ENCODE peak calls at places on chromosome 7, in five cellular contexts. G is CD4-positive, CD25-positive, alpha-beta regulatory T cell; A is SJSA1; B is mammary epithelial cell; I is CD4-positive, alpha-beta memory T cell. O is an unnamed sample.

GRCh38 chr7:116862234-116863167 is at the start of gene CAPZA2:
- DNase-seq in G (peak; percentile 96), A (peak; percentile 91), B (peak; percentile 89), I (peak; percentile 95), O (peak; percentile 90)

GRCh38 chr7:26646666-26647065 is 217.7 kb downstream of the SKAP2 start:
- DNase-seq in G (no peak), A (no peak), B (no peak), I (no peak), O (no peak)

GRCh38 chr7:151699920-151700319 is 177.0 kb downstream of the PRKAG2 start:
- DNase-seq in G (no peak), A (no peak), B (no peak), I (no peak), O (no peak)

GRCh38 chr7:125512373-125512772 is 582.7 kb upstream of the POT1 start:
- DNase-seq in G (no peak), A (no peak), B (no peak), I (no peak), O (no peak)

GRCh38 chr7:2440608-2441245 is 35.5 kb downstream of the GRIFIN start:
- DNase-seq in G (no peak), A (no peak), B (no peak), I (no peak), O (peak; percentile 68)

GRCh38 chr7:30708983-30709382 is 26.7 kb upstream of the CRHR2 start:
- DNase-seq in G (no peak), A (no peak), B (no peak), I (no peak), O (no peak)

GRCh38 chr7:101754432-101755159 is 62.8 kb upstream of the CUX1 start:
- DNase-seq in G (no peak), A (no peak), B (peak; percentile 45), I (no peak), O (no peak)

GRCh38 chr7:32921896-32922295 is 30.3 kb upstream of the KBTBD2 start:
- DNase-seq in G (no peak), A (no peak), B (no peak), I (no peak), O (no peak)

GRCh38 chr7:70669859-70670258 is 462.1 kb upstream of the GALNT17 start:
- DNase-seq in G (no peak), A (no peak), B (no peak), I (no peak), O (no peak)

GRCh38 chr7:128389085-128389814 is 20.5 kb downstream of the IMPDH1 start:
- DNase-seq in G (no peak), A (no peak), B (no peak), I (no peak), O (no peak)

GRCh38 chr7:51647931-51648351 is 331.3 kb upstream of the COBL start:
- DNase-seq in G (no peak), A (no peak), B (no peak), I (no peak), O (no peak)

GRCh38 chr7:116330961-116331360 is 120.6 kb downstream of the TES start:
- DNase-seq in G (no peak), A (no peak), B (no peak), I (no peak), O (no peak)

GRCh38 chr7:134153493-134154093 is 26.5 kb downstream of the LRGUK start:
- DNase-seq in G (no peak), A (no peak), B (no peak), I (no peak), O (no peak)

GRCh38 chr7:14747701-14748100 is 154.8 kb downstream of the DGKB start:
- DNase-seq in G (no peak), A (no peak), B (no peak), I (no peak), O (no peak)

GRCh38 chr7:35519971-35520809 is 174.7 kb downstream of the HERPUD2 start:
- DNase-seq in G (peak; percentile 51), A (peak; percentile 61), B (peak; percentile 42), I (peak; percentile 36), O (peak; percentile 64)

GRCh38 chr7:3267928-3268690 is 32.9 kb upstream of the SDK1 start:
- DNase-seq in G (no peak), A (peak; percentile 50), B (peak; percentile 55), I (no peak), O (no peak)

GRCh38 chr7:90178166-90178565 is 23.9 kb downstream of the STEAP1 start:
- DNase-seq in G (no peak), A (no peak), B (no peak), I (no peak), O (no peak)

GRCh38 chr7:114703677-114704076 is 218.2 kb upstream of the MDFIC start:
- DNase-seq in G (no peak), A (no peak), B (peak; percentile 1), I (no peak), O (no peak)

GRCh38 chr7:131231381-131232220 is 96.1 kb upstream of the MKLN1 start:
- DNase-seq in G (peak; percentile 74), A (no peak), B (no peak), I (peak; percentile 80), O (no peak)

GRCh38 chr7:81339946-81340345 is 421.1 kb upstream of the SEMA3C start:
- DNase-seq in G (no peak), A (no peak), B (no peak), I (no peak), O (no peak)

GRCh38 chr7:93902777-93903423 is 3.5 kb upstream of the GNGT1 start:
- DNase-seq in G (no peak), A (no peak), B (no peak), I (no peak), O (no peak)

DNA sequence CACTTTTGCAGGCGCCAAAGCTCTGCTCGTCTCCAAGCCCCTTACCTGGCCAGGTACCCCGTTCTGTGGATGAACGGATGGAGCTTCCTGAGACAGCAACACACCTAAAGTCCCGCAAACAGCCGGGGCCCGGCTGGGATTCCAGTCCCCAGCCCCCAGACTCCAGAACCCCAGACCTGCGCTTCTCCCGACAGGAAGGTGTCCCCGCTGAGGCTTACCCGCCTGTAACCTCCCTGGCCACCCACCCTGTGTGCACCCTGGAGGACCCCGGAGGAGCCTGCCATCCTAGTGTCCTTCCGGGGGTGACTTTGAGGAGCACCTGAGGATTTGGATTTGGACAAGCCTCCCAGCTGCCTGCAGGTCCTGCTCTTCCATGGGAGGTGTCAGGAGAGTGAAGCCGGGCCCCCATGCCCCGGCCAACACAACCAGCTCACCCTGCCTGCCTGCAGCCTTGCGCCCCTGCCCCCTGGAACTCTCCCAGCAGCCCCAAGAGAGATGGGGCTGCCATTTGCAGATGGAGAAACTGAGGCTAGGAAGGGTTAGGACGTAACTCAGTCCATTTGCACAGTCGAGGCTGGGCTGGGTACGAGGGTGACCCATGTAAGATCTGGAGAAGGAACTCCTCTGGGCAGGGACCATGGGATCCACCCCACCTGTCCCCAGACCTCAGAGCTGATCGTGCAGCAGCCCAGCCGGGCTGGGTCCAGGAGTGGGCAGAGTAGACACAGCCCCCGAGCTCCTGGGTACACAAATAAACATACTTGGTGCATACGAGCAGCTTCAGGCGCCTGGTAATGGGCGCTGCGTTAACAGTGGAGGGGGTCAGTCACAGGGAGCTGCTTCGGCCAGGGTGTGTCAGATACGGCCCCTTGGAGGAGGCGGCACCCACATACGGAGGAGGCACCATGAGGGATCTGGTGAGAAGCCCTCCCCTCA is 31.9 kb downstream of the UNCX start:
- DNase-seq in G (no peak), A (no peak), B (no peak), I (no peak), O (no peak)
- H3K27me3 ChIP-seq in G (no peaks in the 10 kb centered on the region), A (peaks cover 70% of the 10 kb centered on the region), B (peaks cover 29% of the 10 kb centered on the region), I (no peaks in the 10 kb centered on the region), O (no peaks in the 10 kb centered on the region)

GRCh38 chr7:157555921-157556320 is 219.1 kb downstream of the DNAJB6 start:
- DNase-seq in G (no peak), A (no peak), B (no peak), I (no peak), O (no peak)
- H3K4me3 ChIP-seq in G (no peak overlapping the region), A (no peak overlapping the region), B (no peak overlapping the region), I (no peak overlapping the region), O (no peak overlapping the region)

DNA sequence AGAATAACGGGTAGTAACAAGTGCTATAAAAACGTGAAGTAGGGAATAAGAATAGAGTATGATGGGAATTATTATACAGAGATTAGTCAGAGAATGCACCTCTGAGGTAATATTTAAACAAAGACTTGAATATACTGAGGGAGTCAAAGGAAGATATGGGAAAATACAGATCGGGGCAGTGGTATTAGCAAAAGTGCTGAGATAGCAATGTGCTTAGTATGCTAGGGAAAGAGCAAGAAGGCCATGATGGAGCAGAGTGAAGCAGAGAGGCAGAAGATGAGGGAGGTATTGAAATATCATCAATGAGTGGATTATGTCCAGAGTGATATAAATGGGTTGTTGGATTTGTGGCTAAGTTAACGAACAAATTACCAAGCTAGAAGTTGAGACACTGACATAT is 96.5 kb upstream of the GPR22 start:
- DNase-seq in G (no peak), A (no peak), B (no peak), I (no peak), O (no peak)
- H3K27ac ChIP-seq in G (no peak overlapping the region), A (no peak overlapping the region), B (no peak overlapping the region), I (no peak overlapping the region), O (no peak overlapping the region)

GRCh38 chr7:1323178-1324027 is 90.7 kb downstream of the UNCX start:
- DNase-seq in G (no peak), A (no peak), B (no peak), I (no peak), O (no peak)

GRCh38 chr7:1325646-1326510 is 93.2 kb downstream of the UNCX start:
- DNase-seq in G (no peak), A (no peak), B (no peak), I (no peak), O (no peak)

GRCh38 chr7:1325246-1325645 is 92.6 kb downstream of the UNCX start:
- DNase-seq in G (no peak), A (no peak), B (no peak), I (no peak), O (no peak)

GRCh38 chr7:1322240-1323110 is 89.8 kb downstream of the UNCX start:
- DNase-seq in G (no peak), A (no peak), B (no peak), I (no peak), O (peak; percentile 61)

GRCh38 chr7:1324028-1324900 is 91.6 kb downstream of the UNCX start:
- DNase-seq in G (no peak), A (no peak), B (no peak), I (no peak), O (no peak)
- H3K27me3 ChIP-seq in G (no peaks in the 10 kb centered on the region), A (peaks cover 55% of the 10 kb centered on the region), B (peaks cover 14% of the 10 kb centered on the region), I (no peaks in the 10 kb centered on the region), O (no peaks in the 10 kb centered on the region)

GRCh38 chr7:28315565-28316420 is 96.5 kb upstream of the CREB5 start:
- DNase-seq in G (no peak), A (no peak), B (peak; percentile 74), I (no peak), O (no peak)

GRCh38 chr7:28309684-28310083 is 102.6 kb upstream of the CREB5 start:
- DNase-seq in G (no peak), A (no peak), B (no peak), I (no peak), O (no peak)

GRCh38 chr7:28310449-28310848 is 101.9 kb upstream of the CREB5 start:
- DNase-seq in G (no peak), A (no peak), B (no peak), I (no peak), O (no peak)

GRCh38 chr7:28312973-28313372 is 99.3 kb upstream of the CREB5 start:
- DNase-seq in G (no peak), A (no peak), B (no peak), I (no peak), O (no peak)

GRCh38 chr7:28311670-28312069 is 100.6 kb upstream of the CREB5 start:
- DNase-seq in G (no peak), A (no peak), B (no peak), I (no peak), O (no peak)
- H3K4me3 ChIP-seq in G (no peak overlapping the region), A (no peak overlapping the region), B (no peak overlapping the region), I (no peak overlapping the region), O (no peak overlapping the region)

GRCh38 chr7:95407751-95408150 is 11.6 kb upstream of the PON3 start:
- DNase-seq in G (no peak), A (no peak), B (no peak), I (no peak), O (no peak)
- H3K27ac ChIP-seq in G (no peak overlapping the region), A (no peak overlapping the region), B (no peak overlapping the region), I (no peak overlapping the region), O (no peak overlapping the region)